ENCODE peak calls at places on chromosomes 2 and 18, in six cellular contexts. P is AG09319, Q is BJ, W is A549, H is mesenteric fat pad, V is Kasumi-1. Y is an unnamed sample.
A peak's percentile ranks its signal among the peaks of the same experiment; 100 is the strongest.

GRCh38 chr2:135664623-135665068 is 77.0 kb upstream of the UBXN4 start:
- DNase-seq in P (no peak), Q (peak; percentile 13), W (no peak), H (no peak), V (no peak), Y (no peak)

GRCh38 chr18:58405107-58405898 is 223.6 kb downstream of the ALPK2 start:
- DNase-seq in P (no peak), Q (no peak), W (no peak), H (no peak), V (no peak), Y (no peak)

GRCh38 chr2:233217892-233218377 is 33.5 kb upstream of the ATG16L1 start:
- DNase-seq in P (no peak), Q (no peak), W (peak; percentile 53), H (no peak), V (no peak), Y (no peak)

GRCh38 chr2:38722271-38723115 is 28.7 kb downstream of the SRSF7 start:
- DNase-seq in P (no peak), Q (no peak), W (no peak), H (no peak), V (peak; percentile 76), Y (no peak)

GRCh38 chr2:161237397-161238263 is 70.6 kb upstream of the PSMD14 start:
- DNase-seq in P (peak; percentile 24), Q (peak; percentile 8), W (no peak), H (peak; percentile 89), V (peak; percentile 46), Y (no peak)

GRCh38 chr2:237495521-237496117 is 8.6 kb downstream of the MLPH start:
- DNase-seq in P (no peak), Q (no peak), W (no peak), H (no peak), V (no peak), Y (no peak)

GRCh38 chr2:177506506-177506905 is 113.9 kb downstream of the AGPS start:
- DNase-seq in P (no peak), Q (no peak), W (no peak), H (no peak), V (no peak), Y (no peak)

GRCh38 chr18:54149078-54149697 is 75.3 kb downstream of the MBD2 start:
- DNase-seq in P (peak; percentile 46), Q (peak; percentile 81), W (peak; percentile 51), H (no peak), V (no peak), Y (peak; percentile 63)

GRCh38 chr2:150462772-150463171 is 24.7 kb downstream of the RND3 start:
- DNase-seq in P (no peak), Q (no peak), W (no peak), H (no peak), V (no peak), Y (no peak)

GRCh38 chr2:176650101-176650500 is 380.9 kb downstream of the MTX2 start:
- DNase-seq in P (no peak), Q (no peak), W (no peak), H (no peak), V (no peak), Y (no peak)

GRCh38 chr18:43914017-43914416 is 636.7 kb upstream of the SYT4 start:
- DNase-seq in P (no peak), Q (no peak), W (no peak), H (no peak), V (no peak), Y (no peak)

GRCh38 chr18:79259218-79259617 is 136.5 kb upstream of the NFATC1 start:
- DNase-seq in P (no peak), Q (no peak), W (no peak), H (no peak), V (no peak), Y (no peak)

GRCh38 chr2:110853516-110853915 is 121.1 kb downstream of the ACOXL start:
- DNase-seq in P (no peak), Q (no peak), W (peak; percentile 44), H (peak; percentile 43), V (peak; percentile 41), Y (peak; percentile 42)